ENCODE peak calls at places on chromosomes 4 and X, in four cellular contexts. J, S, E and W are unnamed samples.
A peak's percentile ranks its signal among the peaks of the same experiment; 100 is the strongest.

GRCh38 chr4:61985426-61985825 is 785.3 kb downstream of the ADGRL3 start:
- DNase-seq in J (no peak), S (no peak), E (no peak), W (no peak)

GRCh38 chr4:65819192-65819591 is 148.9 kb upstream of the EPHA5 start:
- DNase-seq in J (no peak), S (no peak), E (no peak), W (no peak)

GRCh38 chr4:11529625-11530201 is 101.0 kb upstream of the HS3ST1 start:
- DNase-seq in J (no peak), S (no peak), E (no peak), W (no peak)

GRCh38 chr4:56733352-56733751 is 52.3 kb upstream of the HOPX start:
- DNase-seq in J (no peak), S (no peak), E (no peak), W (no peak)

GRCh38 chr4:43716721-43717395 is 731.8 kb downstream of the KCTD8 start:
- DNase-seq in J (no peak), S (no peak), E (no peak), W (no peak)

GRCh38 chr4:80259012-80259411 is 7.5 kb upstream of the FGF5 start:
- DNase-seq in J (no peak), S (no peak), E (no peak), W (no peak)

GRCh38 chrX:14641681-14642655 is 112.6 kb downstream of the GLRA2 start:
- DNase-seq in J (no peak), S (no peak), E (no peak), W (no peak)

GRCh38 chrX:39730671-39731389 is 366.9 kb downstream of the BCOR start:
- DNase-seq in J (peak; percentile 48), S (no peak), E (peak; percentile 34), W (peak; percentile 94)

GRCh38 chr4:77782102-77782835 is 36.9 kb downstream of the CNOT6L start:
- DNase-seq in J (no peak), S (no peak), E (no peak), W (no peak)

GRCh38 chr4:176587920-176588319 is 204.8 kb downstream of the VEGFC start:
- DNase-seq in J (no peak), S (no peak), E (no peak), W (no peak)

GRCh38 chr4:139465922-139466321 is 12.0 kb downstream of the RAB33B start:
- DNase-seq in J (no peak), S (no peak), E (no peak), W (no peak)

GRCh38 chr4:184612089-184612488 is 37.2 kb downstream of the CASP3 start:
- DNase-seq in J (no peak), S (no peak), E (no peak), W (no peak)

GRCh38 chr4:126051709-126052424 is 737.1 kb downstream of the FAT4 start:
- DNase-seq in J (no peak), S (no peak), E (no peak), W (peak; percentile 55)

GRCh38 chr4:125789018-125789417 is 474.3 kb downstream of the FAT4 start:
- DNase-seq in J (no peak), S (no peak), E (no peak), W (no peak)